ENCODE peak calls at places on chromosomes 6 and 20, in seven cellular contexts. H is AG10803, T is brain microvascular endothelial cell, N is trophoblast cell, A is mammary epithelial cell, B is esophagus muscularis mucosa, U is OCI-LY7. X is an unnamed sample.
A peak's percentile ranks its signal among the peaks of the same experiment; 100 is the strongest.

GRCh38 chr6:146673069-146673468 is 74.3 kb downstream of the ADGB start:
- DNase-seq in H (no peak), T (no peak), N (no peak), A (no peak), B (no peak), U (no peak), X (no peak)

GRCh38 chr6:83708546-83708969 is 343 bp downstream of the SNAP91 start:
- DNase-seq in H (no peak), T (no peak), N (no peak), A (no peak), B (no peak), U (no peak), X (no peak)

GRCh38 chr6:35409245-35409644 is 42.9 kb upstream of the FANCE start:
- DNase-seq in H (no peak), T (no peak), N (no peak), A (no peak), B (no peak), U (no peak), X (no peak)

GRCh38 chr6:34237722-34238506 is 1.2 kb downstream of the HMGA1 start:
- DNase-seq in H (no peak), T (no peak), N (peak; percentile 43), A (no peak), B (peak; percentile 82), U (peak; percentile 90), X (peak; percentile 41)

GRCh38 chr6:45795678-45796077 is 220.0 kb downstream of the CLIC5 start:
- DNase-seq in H (no peak), T (no peak), N (no peak), A (no peak), B (no peak), U (no peak), X (no peak)

GRCh38 chr6:12490376-12490903 is 200.3 kb downstream of the EDN1 start:
- DNase-seq in H (no peak), T (no peak), N (no peak), A (no peak), B (no peak), U (no peak), X (no peak)

GRCh38 chr6:6810727-6811126 is 222.2 kb downstream of the LY86 start:
- DNase-seq in H (no peak), T (no peak), N (no peak), A (peak; percentile 60), B (no peak), U (no peak), X (no peak)

GRCh38 chr6:20013485-20013884 is 176.3 kb downstream of the ID4 start:
- DNase-seq in H (no peak), T (no peak), N (no peak), A (no peak), B (no peak), U (no peak), X (no peak)

GRCh38 chr6:110357696-110358535 is at the start of gene METTL24:
- DNase-seq in H (no peak), T (no peak), N (no peak), A (no peak), B (peak; percentile 81), U (no peak), X (peak; percentile 47)

GRCh38 chr6:160275511-160276003 is 16.9 kb upstream of the SLC22A2 start:
- DNase-seq in H (peak; percentile 1), T (no peak), N (peak; percentile 81), A (no peak), B (peak; percentile 70), U (no peak), X (no peak)

GRCh38 chr6:9056556-9056955 is 621.2 kb upstream of the SLC35B3 start:
- DNase-seq in H (no peak), T (no peak), N (no peak), A (no peak), B (no peak), U (no peak), X (no peak)

GRCh38 chr6:104413767-104414166 is 446.0 kb downstream of the HACE1 start:
- DNase-seq in H (no peak), T (no peak), N (no peak), A (no peak), B (no peak), U (no peak), X (no peak)

GRCh38 chr20:33554914-33555420 is 65.1 kb downstream of the CBFA2T2 start:
- DNase-seq in H (peak; percentile 77), T (peak; percentile 79), N (no peak), A (peak; percentile 86), B (no peak), U (peak; percentile 91), X (no peak)

GRCh38 chr6:15036690-15037245 is 209.1 kb upstream of the JARID2 start:
- DNase-seq in H (no peak), T (no peak), N (peak; percentile 63), A (no peak), B (no peak), U (no peak), X (peak; percentile 97)

GRCh38 chr20:62155428-62156253 is 12.1 kb downstream of the SS18L1 start:
- DNase-seq in H (no peak), T (no peak), N (peak; percentile 46), A (peak; percentile 83), B (no peak), U (no peak), X (no peak)

GRCh38 chr6:111228094-111228493 is 140.8 kb downstream of the SLC16A10 start:
- DNase-seq in H (peak; percentile 12), T (no peak), N (no peak), A (peak; percentile 81), B (no peak), U (no peak), X (no peak)

GRCh38 chr6:38169826-38170526 is 350.4 kb downstream of the ZFAND3 start:
- DNase-seq in H (no peak), T (no peak), N (no peak), A (no peak), B (no peak), U (no peak), X (peak; percentile 56)

GRCh38 chr6:129593233-129593564 is 116.8 kb downstream of the ARHGAP18 start:
- DNase-seq in H (no peak), T (peak; percentile 43), N (no peak), A (no peak), B (no peak), U (no peak), X (no peak)

GRCh38 chr6:105733556-105734162 is 330.8 kb upstream of the PREP start:
- DNase-seq in H (peak; percentile 60), T (no peak), N (no peak), A (no peak), B (no peak), U (peak; percentile 73), X (no peak)

GRCh38 chr6:159727717-159728440 is 573 bp downstream of the WTAP start:
- DNase-seq in H (no peak), T (peak; percentile 11), N (no peak), A (no peak), B (no peak), U (peak; percentile 76), X (no peak)

GRCh38 chr20:59577037-59577808 is 27.1 kb upstream of the PHACTR3 start:
- DNase-seq in H (no peak), T (no peak), N (no peak), A (no peak), B (no peak), U (no peak), X (no peak)

GRCh38 chr6:127618729-127619128 is 41.8 kb downstream of the C6orf58 start:
- DNase-seq in H (no peak), T (no peak), N (no peak), A (peak; percentile 70), B (no peak), U (no peak), X (no peak)

GRCh38 chr6:164359441-164359840 is 944.9 kb downstream of the QKI start:
- DNase-seq in H (no peak), T (no peak), N (no peak), A (no peak), B (no peak), U (no peak), X (no peak)
- H3K4me3 ChIP-seq in H (no peak overlapping the region), T (no peak overlapping the region), N (no peak overlapping the region), A (no peak overlapping the region), B (no peak overlapping the region), U (no peak overlapping the region), X (no peak overlapping the region)

GRCh38 chr6:30465582-30466306 is 23.6 kb upstream of the HLA-E start:
- DNase-seq in H (no peak), T (no peak), N (no peak), A (no peak), B (no peak), U (no peak), X (no peak)

GRCh38 chr6:30462482-30462881 is 26.8 kb upstream of the HLA-E start:
- DNase-seq in H (no peak), T (no peak), N (no peak), A (no peak), B (no peak), U (no peak), X (no peak)

GRCh38 chr6:30463242-30463641 is 26.1 kb upstream of the HLA-E start:
- DNase-seq in H (no peak), T (no peak), N (no peak), A (no peak), B (no peak), U (no peak), X (no peak)

GRCh38 chr6:30461055-30461454 is 28.3 kb upstream of the HLA-E start:
- DNase-seq in H (no peak), T (no peak), N (no peak), A (no peak), B (no peak), U (no peak), X (no peak)

GRCh38 chr6:30463651-30464618 is 25.4 kb upstream of the HLA-E start:
- DNase-seq in H (peak; percentile 35), T (no peak), N (no peak), A (peak; percentile 55), B (no peak), U (no peak), X (peak; percentile 13)
- H3K4me3 ChIP-seq in H (no peak overlapping the region), T (no peak overlapping the region), N (no peak overlapping the region), A (no peak overlapping the region), B (peak overlapping the region; percentile 10), U (no peak overlapping the region), X (no peak overlapping the region)

GRCh38 chr20:53657732-53658131 is 64.1 kb upstream of the ZNF217 start:
- DNase-seq in H (no peak), T (no peak), N (no peak), A (no peak), B (no peak), U (no peak), X (no peak)
- H3K4me3 ChIP-seq in H (no peak overlapping the region), T (no peak overlapping the region), N (no peak overlapping the region), A (no peak overlapping the region), B (no peak overlapping the region), U (peak overlapping the region; percentile 16), X (no peak overlapping the region)

DNA sequence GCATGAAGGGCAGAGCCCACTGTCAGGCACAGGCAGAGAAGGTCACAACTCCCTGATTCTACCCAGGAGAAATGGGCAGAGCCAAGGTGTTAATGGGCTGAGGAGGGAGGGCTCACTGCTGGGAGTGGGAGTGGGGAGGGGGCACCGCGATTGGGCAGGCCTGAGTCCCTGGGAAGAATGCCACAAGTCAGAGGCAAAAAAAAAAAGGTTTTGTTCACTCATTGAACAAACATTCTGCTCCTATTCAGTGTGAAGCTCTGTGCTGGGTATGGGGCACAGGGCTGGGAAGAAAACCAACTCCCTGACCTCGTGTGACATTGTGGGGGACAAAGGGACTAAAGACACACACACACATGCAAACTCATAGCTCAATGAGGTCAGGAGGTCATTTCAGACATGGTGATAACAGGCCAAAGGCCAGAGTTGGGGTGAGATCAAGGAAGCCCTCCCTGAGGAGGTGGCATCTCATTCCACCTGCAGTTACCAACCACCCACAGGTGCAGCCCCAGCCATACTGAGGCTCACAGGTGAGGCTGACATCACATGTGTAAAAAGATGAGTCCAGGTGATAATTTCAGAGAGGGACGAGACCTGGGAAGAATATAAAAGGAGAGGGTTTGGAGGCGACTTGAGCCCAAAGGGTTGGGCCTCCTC is 3.2 kb upstream of the PMEPA1 start:
- DNase-seq in H (no peak), T (no peak), N (no peak), A (no peak), B (no peak), U (no peak), X (no peak)
- H3K4me3 ChIP-seq in H (no peak overlapping the region), T (no peak overlapping the region), N (no peak overlapping the region), A (no peak overlapping the region), B (no peak overlapping the region), U (no peak overlapping the region), X (no peak overlapping the region)

X was measured in thyroid gland.